ENCODE peak calls at places on chromosomes 3 and 15, in five cellular contexts. One of them, this sample, is unnamed.

GRCh38 chr15:100093211-100094126 is 248.3 kb downstream of the ADAMTS17 start:
- ATAC-seq in right cardiac atrium: no peak
- ATAC-seq in natural killer cell: no peak
- ATAC-seq in HepG2: no peak
- ATAC-seq in GM12878: no peak
- ATAC-seq in this sample: peak; percentile 29

GRCh38 chr3:177753498-177754155 is 556.3 kb upstream of the TBL1XR1 start:
- ATAC-seq in right cardiac atrium: peak; percentile 93
- ATAC-seq in GM12878: no peak
- ATAC-seq in HepG2: no peak
- ATAC-seq in natural killer cell: peak; percentile 47
- ATAC-seq in this sample: peak; percentile 43

GRCh38 chr15:35771878-35772442 is 226.0 kb upstream of the DPH6 start:
- ATAC-seq in HepG2: no peak
- ATAC-seq in natural killer cell: no peak
- ATAC-seq in right cardiac atrium: no peak
- ATAC-seq in GM12878: no peak
- ATAC-seq in this sample: no peak

GRCh38 chr3:104461431-104461830 is 905.3 kb upstream of the ALCAM start:
- ATAC-seq in right cardiac atrium: peak; percentile 92
- ATAC-seq in GM12878: no peak
- ATAC-seq in natural killer cell: no peak
- ATAC-seq in HepG2: no peak
- ATAC-seq in this sample: no peak

GRCh38 chr3:9732080-9732752 is 681 bp downstream of the BRPF1 start:
- ATAC-seq in GM12878: peak; percentile 13
- ATAC-seq in right cardiac atrium: peak; percentile 1
- ATAC-seq in HepG2: peak; percentile 39
- ATAC-seq in natural killer cell: peak; percentile 6
- ATAC-seq in this sample: no peak

GRCh38 chr3:172553526-172554252 is 30.5 kb upstream of the TNFSF10 start:
- ATAC-seq in HepG2: peak; percentile 98
- ATAC-seq in right cardiac atrium: no peak
- ATAC-seq in natural killer cell: no peak
- ATAC-seq in GM12878: no peak
- ATAC-seq in this sample: no peak

GRCh38 chr3:177574232-177574856 is 377.1 kb upstream of the TBL1XR1 start:
- ATAC-seq in natural killer cell: no peak
- ATAC-seq in HepG2: peak; percentile 94
- ATAC-seq in right cardiac atrium: peak; percentile 92
- ATAC-seq in GM12878: no peak
- ATAC-seq in this sample: no peak

GRCh38 chr15:99148851-99149276 is 44.0 kb downstream of the SYNM start:
- ATAC-seq in right cardiac atrium: no peak
- ATAC-seq in GM12878: no peak
- ATAC-seq in natural killer cell: no peak
- ATAC-seq in HepG2: no peak
- ATAC-seq in this sample: no peak

GRCh38 chr15:79474252-79474651 is 42.1 kb downstream of the MINAR1 start:
- ATAC-seq in GM12878: no peak
- ATAC-seq in HepG2: no peak
- ATAC-seq in right cardiac atrium: no peak
- ATAC-seq in natural killer cell: no peak
- ATAC-seq in this sample: no peak

GRCh38 chr15:52466134-52466701 is 62.5 kb downstream of the MYO5A start:
- ATAC-seq in natural killer cell: peak; percentile 53
- ATAC-seq in GM12878: peak; percentile 94
- ATAC-seq in HepG2: peak; percentile 30
- ATAC-seq in right cardiac atrium: peak; percentile 76
- ATAC-seq in this sample: peak; percentile 75

GRCh38 chr3:100108464-100109079 is 5.7 kb downstream of the FILIP1L start:
- ATAC-seq in natural killer cell: no peak
- ATAC-seq in HepG2: no peak
- ATAC-seq in GM12878: no peak
- ATAC-seq in right cardiac atrium: no peak
- ATAC-seq in this sample: no peak

GRCh38 chr15:50232791-50233190 is 32.7 kb downstream of the HDC start:
- ATAC-seq in right cardiac atrium: no peak
- ATAC-seq in GM12878: no peak
- ATAC-seq in HepG2: no peak
- ATAC-seq in natural killer cell: no peak
- ATAC-seq in this sample: no peak

GRCh38 chr3:27044926-27045481 is 324.2 kb downstream of the NEK10 start:
- ATAC-seq in right cardiac atrium: no peak
- ATAC-seq in natural killer cell: no peak
- ATAC-seq in HepG2: no peak
- ATAC-seq in GM12878: no peak
- ATAC-seq in this sample: no peak

GRCh38 chr15:79977431-79977940 is 6.5 kb upstream of the BCL2A1 start:
- ATAC-seq in GM12878: peak; percentile 64
- ATAC-seq in HepG2: no peak
- ATAC-seq in right cardiac atrium: peak; percentile 39
- ATAC-seq in natural killer cell: no peak
- ATAC-seq in this sample: no peak

GRCh38 chr15:81633889-81634288 is 259.9 kb upstream of the TMC3 start:
- ATAC-seq in right cardiac atrium: no peak
- ATAC-seq in HepG2: no peak
- ATAC-seq in GM12878: no peak
- ATAC-seq in natural killer cell: no peak
- ATAC-seq in this sample: no peak